ENCODE peak calls at places on chromosomes 3 and 15, in four cellular contexts. T is sciatic nerve, H is right cardiac atrium, G is posterior cingulate gyrus. M is an unnamed sample.

GRCh38 chr3:37736632-37737031 is 125.0 kb upstream of the CTDSPL start:
- DNase-seq in T (no peak), H (no peak), G (no peak), M (no peak)

GRCh38 chr15:75578206-75578947 is 738 bp downstream of the PTPN9 start:
- DNase-seq in T (no peak), H (peak; percentile 73), G (peak; percentile 50), M (peak; percentile 24)

GRCh38 chr15:81686021-81686420 is 312.0 kb upstream of the TMC3 start:
- DNase-seq in T (no peak), H (no peak), G (no peak), M (no peak)

GRCh38 chr15:77495806-77496589 is 75.3 kb downstream of the HMG20A start:
- DNase-seq in T (no peak), H (peak; percentile 62), G (peak; percentile 12), M (no peak)

GRCh38 chr3:13013994-13014754 is 59.1 kb downstream of the IQSEC1 start:
- DNase-seq in T (no peak), H (no peak), G (no peak), M (no peak)

GRCh38 chr3:48394391-48394790 is 22.4 kb downstream of the FBXW12 start:
- DNase-seq in T (no peak), H (no peak), G (no peak), M (no peak)

GRCh38 chr15:61201322-61201721 is 27.8 kb downstream of the RORA start:
- DNase-seq in T (no peak), H (no peak), G (no peak), M (no peak)

GRCh38 chr3:32406481-32407408 is 15.1 kb downstream of the CMTM7 start:
- DNase-seq in T (no peak), H (no peak), G (no peak), M (no peak)

GRCh38 chr3:72485649-72486048 is 362.6 kb downstream of the SHQ1 start:
- DNase-seq in T (no peak), H (peak; percentile 79), G (no peak), M (peak; percentile 34)

GRCh38 chr3:58539636-58540035 is 2.6 kb upstream of the ACOX2 start:
- DNase-seq in T (no peak), H (no peak), G (no peak), M (no peak)

M was measured in testis.